ENCODE peak calls at places on chromosomes 16 and 17, in five cellular contexts. A, J, F, H and K are unnamed samples.

GRCh38 chr17:69560987-69561441 is 146.5 kb downstream of the MAP2K6 start:
- DNase-seq in H (peak; percentile 6), J (no peak), F (no peak), A (no peak), K (no peak)

GRCh38 chr17:19726615-19727376 is 10.4 kb upstream of the SLC47A2 start:
- DNase-seq in F (no peak), J (no peak), H (peak; percentile 18), A (no peak), K (no peak)

GRCh38 chr16:58000706-58001676 is at the start of gene USB1:
- DNase-seq in J (peak; percentile 91), A (peak; percentile 94), F (peak; percentile 88), H (peak; percentile 72), K (peak; percentile 94)

GRCh38 chr16:46801428-46802049 is 29.4 kb downstream of the C16orf87 start:
- DNase-seq in A (peak; percentile 39), H (peak; percentile 43), F (no peak), J (peak; percentile 37), K (no peak)

GRCh38 chr16:79401157-79401556 is 199.4 kb downstream of the MAF start:
- DNase-seq in A (no peak), H (no peak), F (no peak), J (no peak), K (no peak)

GRCh38 chr17:44502598-44503079 is 567 bp downstream of the GPATCH8 start:
- DNase-seq in F (peak; percentile 16), A (peak; percentile 16), J (peak; percentile 18), H (peak; percentile 23), K (no peak)

GRCh38 chr16:70157477-70158260 is 15.9 kb upstream of the CLEC18C start:
- DNase-seq in H (no peak), A (no peak), J (no peak), F (no peak), K (no peak)

GRCh38 chr16:48959204-48959603 is 322.4 kb downstream of the CBLN1 start:
- DNase-seq in J (no peak), H (no peak), F (no peak), A (no peak), K (no peak)

GRCh38 chr17:50501054-50501453 is 7.2 kb upstream of the MYCBPAP start:
- DNase-seq in A (no peak), F (peak; percentile 76), H (peak; percentile 47), J (peak; percentile 54), K (no peak)

DNA sequence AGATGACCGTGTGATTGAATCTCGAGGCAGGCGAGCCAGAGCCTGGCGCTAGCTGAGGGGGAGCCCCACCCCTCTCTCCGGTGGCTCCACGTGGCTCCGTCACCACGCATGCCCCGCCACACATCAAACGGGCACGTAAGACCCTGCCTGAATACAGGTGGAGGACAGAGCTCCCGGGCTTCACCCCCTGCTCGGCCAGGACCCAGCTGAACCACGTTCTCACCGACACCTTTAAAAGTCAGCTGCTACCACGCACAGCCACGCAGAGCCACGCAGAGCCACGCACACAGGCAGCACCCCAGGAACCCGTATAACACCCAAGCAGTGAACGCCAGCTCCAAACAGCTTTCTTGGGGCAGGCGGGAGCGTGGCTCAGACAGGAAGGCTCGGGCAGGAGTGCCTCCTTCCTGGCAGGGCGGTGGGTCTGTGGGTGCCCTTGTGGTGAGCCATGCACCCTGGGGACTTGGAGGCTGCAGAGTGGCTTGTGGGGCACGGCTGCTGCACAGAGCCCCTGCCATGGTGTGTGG is 4.4 kb downstream of the TMEM204 start:
- DNase-seq in H (no peak), J (no peak), F (no peak), A (no peak), K (no peak)
- H3K4me1 ChIP-seq in H (peaks cover 17% of the 10 kb centered on the region), J (no peaks in the 10 kb centered on the region), F (no peaks in the 10 kb centered on the region), A (no peaks in the 10 kb centered on the region), K (no peaks in the 10 kb centered on the region)

GRCh38 chr17:2227025-2227699 is 76.4 kb downstream of the SMG6 start:
- DNase-seq in J (no peak), F (no peak), H (no peak), A (no peak), K (no peak)
- H3K4me1 ChIP-seq in J (no peaks in the 10 kb centered on the region), F (no peaks in the 10 kb centered on the region), H (peaks cover 29% of the 10 kb centered on the region), A (peaks cover 6% of the 10 kb centered on the region), K (no peaks in the 10 kb centered on the region)

GRCh38 chr16:28293589-28293935 is 1.2 kb downstream of the SBK1 start:
- DNase-seq in H (no peak), A (no peak), F (peak; percentile 10), J (no peak), K (no peak)

GRCh38 chr16:28292731-28293588 is 635 bp downstream of the SBK1 start:
- DNase-seq in F (peak; percentile 17), A (peak; percentile 88), H (no peak), J (no peak), K (no peak)

GRCh38 chr16:28295213-28295612 is 2.9 kb downstream of the SBK1 start:
- DNase-seq in H (no peak), A (no peak), J (no peak), F (no peak), K (no peak)

GRCh38 chr16:28291651-28292626 is at the start of gene SBK1:
- DNase-seq in F (peak; percentile 81), J (peak; percentile 65), H (peak; percentile 46), A (peak; percentile 95), K (peak; percentile 80)

GRCh38 chr16:28294201-28294600 is 1.9 kb downstream of the SBK1 start:
- DNase-seq in A (no peak), H (no peak), J (no peak), F (no peak), K (no peak)
- H3K4me1 ChIP-seq in A (peaks cover 19% of the 10 kb centered on the region), H (no peaks in the 10 kb centered on the region), J (peaks cover 13% of the 10 kb centered on the region), F (peaks cover 15% of the 10 kb centered on the region), K (no peaks in the 10 kb centered on the region)

DNA sequence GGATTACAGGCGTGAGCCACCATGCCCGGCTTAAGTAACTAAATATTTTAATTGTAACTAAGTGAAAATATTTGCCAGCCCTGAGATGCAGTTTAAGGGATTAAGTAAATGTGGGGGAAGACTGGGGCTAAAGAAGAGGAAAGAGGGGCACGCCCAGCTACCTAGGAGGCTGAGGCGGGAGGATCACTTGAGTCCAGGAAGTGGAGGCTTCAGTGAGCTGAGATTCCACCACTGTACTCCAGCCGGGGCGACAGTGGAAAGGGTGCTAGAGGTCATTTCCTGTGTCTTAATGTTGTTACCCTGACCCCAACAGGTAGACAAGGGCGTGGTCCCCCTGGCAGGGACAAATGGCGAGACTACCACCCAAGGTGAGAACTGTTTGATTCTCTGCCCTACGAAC is 2.8 kb downstream of the ALDOA start:
- DNase-seq in H (no peak), A (no peak), F (no peak), J (no peak), K (no peak)
- H3K4me1 ChIP-seq in H (peaks cover 34% of the 10 kb centered on the region), A (peaks cover 24% of the 10 kb centered on the region), F (peaks cover 43% of the 10 kb centered on the region), J (peaks cover 32% of the 10 kb centered on the region), K (peaks cover 14% of the 10 kb centered on the region)

DNA sequence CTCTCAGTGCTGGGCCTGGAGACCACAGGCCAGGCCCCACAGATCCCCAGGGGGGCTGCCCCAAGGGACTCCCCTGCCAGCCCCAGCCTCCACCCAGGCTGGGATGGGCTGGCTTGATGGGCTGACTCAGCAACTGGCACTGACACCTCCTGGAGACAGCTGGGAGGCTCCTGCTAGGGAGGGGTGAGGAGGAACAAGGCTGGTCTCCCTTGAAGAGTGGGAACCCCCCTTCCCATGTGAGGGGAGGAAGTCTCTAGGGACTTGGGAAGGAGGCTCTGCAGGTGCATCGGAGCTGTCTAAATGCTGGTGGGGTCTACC is 10.4 kb downstream of the NHERF1 start:
- DNase-seq in H (no peak), J (no peak), A (no peak), F (no peak), K (no peak)
- H3K4me1 ChIP-seq in H (peaks cover 13% of the 10 kb centered on the region), J (peaks cover 64% of the 10 kb centered on the region), A (peaks cover 66% of the 10 kb centered on the region), F (peaks cover 67% of the 10 kb centered on the region), K (peaks cover 7% of the 10 kb centered on the region)

GRCh38 chr17:47277921-47278320 is 24.3 kb downstream of the ITGB3 start:
- DNase-seq in F (no peak), A (no peak), J (no peak), H (peak; percentile 52), K (no peak)

GRCh38 chr17:47279062-47279801 is 25.6 kb downstream of the ITGB3 start:
- DNase-seq in J (peak; percentile 24), A (no peak), H (peak; percentile 97), F (peak; percentile 47), K (no peak)

GRCh38 chr17:47278561-47278960 is 24.9 kb downstream of the ITGB3 start:
- DNase-seq in H (no peak), F (no peak), J (no peak), A (no peak), K (no peak)

GRCh38 chr17:47281246-47281645 is 27.6 kb downstream of the ITGB3 start:
- DNase-seq in J (no peak), A (no peak), H (no peak), F (no peak), K (no peak)

GRCh38 chr17:47280072-47280811 is 26.6 kb downstream of the ITGB3 start:
- DNase-seq in F (no peak), A (no peak), H (no peak), J (no peak), K (no peak)
- H3K4me1 ChIP-seq in F (peaks cover 18% of the 10 kb centered on the region), A (peaks cover 17% of the 10 kb centered on the region), H (peaks cover 40% of the 10 kb centered on the region), J (peaks cover 12% of the 10 kb centered on the region), K (no peaks in the 10 kb centered on the region)

GRCh38 chr17:27458524-27458908 is 2.3 kb downstream of the KSR1 start:
- DNase-seq in F (no peak), H (no peak), A (no peak), J (no peak), K (no peak)

GRCh38 chr17:27460196-27460725 is 4.0 kb downstream of the KSR1 start:
- DNase-seq in J (no peak), A (no peak), F (no peak), H (no peak), K (peak; percentile 77)

GRCh38 chr17:27461192-27461859 is 5.1 kb downstream of the KSR1 start:
- DNase-seq in H (no peak), J (no peak), F (no peak), A (no peak), K (no peak)

GRCh38 chr17:27457731-27458523 is 1.7 kb downstream of the KSR1 start:
- DNase-seq in A (peak; percentile 70), J (no peak), H (peak; percentile 62), F (no peak), K (no peak)

GRCh38 chr17:27459433-27459832 is 3.2 kb downstream of the KSR1 start:
- DNase-seq in A (no peak), H (no peak), J (no peak), F (no peak), K (no peak)
- H3K4me1 ChIP-seq in A (peaks cover 24% of the 10 kb centered on the region), H (peaks cover 3% of the 10 kb centered on the region), J (peaks cover 58% of the 10 kb centered on the region), F (peaks cover 9% of the 10 kb centered on the region), K (peaks cover 16% of the 10 kb centered on the region)

GRCh38 chr17:63926164-63926563 is 6.0 kb downstream of the CD79B start:
- DNase-seq in J (no peak), H (no peak), A (no peak), F (no peak), K (no peak)

GRCh38 chr17:63928966-63929695 is 3.0 kb downstream of the CD79B start:
- DNase-seq in A (no peak), J (no peak), H (no peak), F (no peak), K (no peak)

GRCh38 chr17:63927464-63928171 is 4.5 kb downstream of the CD79B start:
- DNase-seq in J (no peak), A (no peak), H (no peak), F (no peak), K (no peak)

GRCh38 chr17:63928172-63928666 is 3.9 kb downstream of the CD79B start:
- DNase-seq in J (no peak), H (no peak), F (no peak), A (no peak), K (no peak)

GRCh38 chr17:63925615-63926014 is 6.5 kb downstream of the CD79B start:
- DNase-seq in A (no peak), H (no peak), F (no peak), J (no peak), K (no peak)
- H3K4me1 ChIP-seq in A (no peaks in the 10 kb centered on the region), H (no peaks in the 10 kb centered on the region), F (no peaks in the 10 kb centered on the region), J (no peaks in the 10 kb centered on the region), K (no peaks in the 10 kb centered on the region)